ENCODE peak calls at places on chromosomes 16 and 17, in seven cellular contexts. B is GM12865; V is pancreas; Q is cardiac septum; H is PC-3; L is T-helper 17 cell; I is stimulated activated CD4-positive, alpha-beta T cell treated with anti-CD3 and anti-CD28 coated beads, Interleukin-4, amount 100 ng/mL, for 4 hours. T is an unnamed sample.

GRCh38 chr16:66304961-66305360 is 61.5 kb upstream of the CDH5 start:
- DNase-seq in B (no peak), V (peak; percentile 33), Q (peak; percentile 55), H (no peak), L (no peak), I (no peak), T (peak; percentile 22)

GRCh38 chr17:77505460-77505769 is 364.6 kb downstream of the SEC14L1 start:
- DNase-seq in B (no peak), V (no peak), Q (no peak), H (no peak), L (no peak), I (no peak), T (peak; percentile 15)

GRCh38 chr17:60901806-60902205 is 224.2 kb downstream of the BCAS3 start:
- DNase-seq in B (no peak), V (no peak), Q (no peak), H (peak; percentile 97), L (no peak), I (no peak), T (no peak)

GRCh38 chr17:79125503-79125902 is 50.9 kb downstream of the ENGASE start:
- DNase-seq in B (no peak), V (no peak), Q (no peak), H (no peak), L (no peak), I (no peak), T (no peak)

GRCh38 chr16:16019488-16019887 is 70.1 kb downstream of the ABCC1 start:
- DNase-seq in B (no peak), V (no peak), Q (no peak), H (peak; percentile 80), L (no peak), I (no peak), T (no peak)

GRCh38 chr17:59558953-59559352 is 6.5 kb upstream of the DHX40 start:
- DNase-seq in B (no peak), V (no peak), Q (no peak), H (peak; percentile 33), L (no peak), I (no peak), T (no peak)

GRCh38 chr17:35341465-35341992 is 31.9 kb downstream of the SLFN11 start:
- DNase-seq in B (peak; percentile 78), V (no peak), Q (no peak), H (no peak), L (no peak), I (no peak), T (no peak)

GRCh38 chr17:80099291-80100034 is 1.9 kb upstream of the GAA start:
- DNase-seq in B (no peak), V (no peak), Q (no peak), H (no peak), L (no peak), I (no peak), T (no peak)

GRCh38 chr16:56281256-56281805 is 90.0 kb downstream of the GNAO1 start:
- DNase-seq in B (no peak), V (peak; percentile 29), Q (no peak), H (peak; percentile 24), L (no peak), I (no peak), T (no peak)

GRCh38 chr17:8072727-8073461 is 14.6 kb downstream of the ALOX12B start:
- DNase-seq in B (no peak), V (peak; percentile 58), Q (no peak), H (no peak), L (no peak), I (peak; percentile 39), T (no peak)

GRCh38 chr17:40451420-40451819 is 8.2 kb downstream of the IGFBP4 start:
- DNase-seq in B (no peak), V (no peak), Q (peak; percentile 84), H (no peak), L (no peak), I (no peak), T (peak; percentile 74)

GRCh38 chr16:1096164-1097082 is at the start of gene C1QTNF8:
- DNase-seq in B (no peak), V (no peak), Q (no peak), H (no peak), L (no peak), I (no peak), T (no peak)

GRCh38 chr17:16926591-16927451 is 45.1 kb downstream of the TNFRSF13B start:
- DNase-seq in B (no peak), V (peak; percentile 42), Q (peak; percentile 65), H (peak; percentile 50), L (no peak), I (no peak), T (peak; percentile 46)

GRCh38 chr17:6539871-6540270 is 16.5 kb downstream of the PITPNM3 start:
- DNase-seq in B (no peak), V (peak; percentile 22), Q (no peak), H (no peak), L (no peak), I (no peak), T (no peak)

T was measured in right lobe of liver.